ENCODE peak calls at places on chromosomes 7 and 10, in nine cellular contexts. V is right lobe of liver; K is astrocyte; W is PC-3; Y is CD8-positive, alpha-beta T cell; C is testis; B is PC-9; T is thoracic aorta; X is psoas muscle. Q is an unnamed sample.

GRCh38 chr7:130920122-130920521 is 186.1 kb upstream of the KLF14 start:
- DNase-seq in V (no peak), K (no peak), W (no peak), Y (no peak), C (no peak), B (no peak), T (no peak), X (no peak), Q (no peak)

GRCh38 chr7:70762697-70763096 is 369.2 kb upstream of the GALNT17 start:
- DNase-seq in V (no peak), K (no peak), W (no peak), Y (no peak), C (no peak), B (no peak), T (no peak), X (no peak), Q (no peak)

GRCh38 chr7:133429371-133429770 is 176.5 kb downstream of the EXOC4 start:
- DNase-seq in V (no peak), K (no peak), W (no peak), Y (no peak), C (no peak), B (no peak), T (no peak), X (no peak), Q (no peak)

GRCh38 chr10:84360634-84361365 is 32.4 kb downstream of the CCSER2 start:
- DNase-seq in V (no peak), K (peak; percentile 22), W (no peak), Y (no peak), C (no peak), B (no peak), T (no peak), X (no peak), Q (no peak)

GRCh38 chr10:20990604-20991003 is 93.5 kb upstream of the NEBL start:
- DNase-seq in V (no peak), K (peak; percentile 83), W (peak; percentile 82), Y (no peak), C (no peak), B (no peak), T (no peak), X (no peak), Q (no peak)

GRCh38 chr7:2522780-2523433 is 3.3 kb downstream of the LFNG start:
- DNase-seq in V (no peak), K (peak; percentile 82), W (peak; percentile 37), Y (no peak), C (peak; percentile 38), B (peak; percentile 87), T (no peak), X (no peak), Q (no peak)

GRCh38 chr7:135327458-135327857 is 93.8 kb downstream of the STRA8 start:
- DNase-seq in V (no peak), K (no peak), W (no peak), Y (no peak), C (no peak), B (no peak), T (no peak), X (no peak), Q (no peak)

GRCh38 chr10:72702868-72703581 is 11.1 kb downstream of the MCU start:
- DNase-seq in V (no peak), K (peak; percentile 73), W (no peak), Y (no peak), C (no peak), B (no peak), T (no peak), X (no peak), Q (no peak)

GRCh38 chr10:18238875-18239485 is 98.8 kb downstream of the CACNB2 start:
- DNase-seq in V (no peak), K (peak; percentile 29), W (peak; percentile 46), Y (no peak), C (peak; percentile 30), B (peak; percentile 1), T (no peak), X (no peak), Q (no peak)

GRCh38 chr10:119517235-119518141 is 25.0 kb downstream of the RGS10 start:
- DNase-seq in V (peak; percentile 47), K (peak; percentile 46), W (peak; percentile 23), Y (peak; percentile 59), C (peak; percentile 31), B (no peak), T (no peak), X (no peak), Q (no peak)

GRCh38 chr7:39353615-39354376 is 212.4 kb upstream of the YAE1 start:
- DNase-seq in V (peak; percentile 58), K (peak; percentile 84), W (no peak), Y (no peak), C (no peak), B (peak; percentile 15), T (no peak), X (no peak), Q (peak; percentile 18)

GRCh38 chr7:71459137-71459536 is 327.2 kb downstream of the GALNT17 start:
- DNase-seq in V (no peak), K (no peak), W (no peak), Y (no peak), C (no peak), B (no peak), T (no peak), X (no peak), Q (no peak)

GRCh38 chr7:144820557-144820956 is 15.3 kb downstream of the TPK1 start:
- DNase-seq in V (no peak), K (no peak), W (no peak), Y (no peak), C (no peak), B (no peak), T (no peak), X (no peak), Q (no peak)

GRCh38 chr7:73612598-73613269 is 11.6 kb downstream of the MLXIPL start:
- DNase-seq in V (peak; percentile 90), K (no peak), W (peak; percentile 62), Y (no peak), C (peak; percentile 77), B (peak; percentile 77), T (no peak), X (peak; percentile 67), Q (no peak)

GRCh38 chr7:120055300-120055699 is 217.7 kb upstream of the KCND2 start:
- DNase-seq in V (no peak), K (peak; percentile 64), W (peak; percentile 77), Y (no peak), C (no peak), B (peak; percentile 59), T (no peak), X (no peak), Q (no peak)

GRCh38 chr7:36639826-36640225 is 84.5 kb downstream of the AOAH start:
- DNase-seq in V (no peak), K (no peak), W (no peak), Y (peak; percentile 69), C (no peak), B (no peak), T (no peak), X (no peak), Q (no peak)

GRCh38 chr10:76009531-76009930 is 578.1 kb downstream of the LRMDA start:
- DNase-seq in V (no peak), K (no peak), W (peak; percentile 57), Y (no peak), C (no peak), B (no peak), T (no peak), X (no peak), Q (no peak)

GRCh38 chr7:100874577-100875355 is at the start of gene SRRT:
- DNase-seq in V (peak; percentile 99), K (peak; percentile 91), W (peak; percentile 97), Y (peak; percentile 98), C (peak; percentile 99), B (peak; percentile 98), T (peak; percentile 96), X (peak; percentile 99), Q (peak; percentile 99)
- TF ChIP-seq CTCF in V (peak; percentile 32), K (no peak), W (no peak), Y (no peak), C (peak; percentile 44), B (peak; percentile 57), T (peak; percentile 69), X (peak; percentile 45), Q (peak; percentile 70)

DNA sequence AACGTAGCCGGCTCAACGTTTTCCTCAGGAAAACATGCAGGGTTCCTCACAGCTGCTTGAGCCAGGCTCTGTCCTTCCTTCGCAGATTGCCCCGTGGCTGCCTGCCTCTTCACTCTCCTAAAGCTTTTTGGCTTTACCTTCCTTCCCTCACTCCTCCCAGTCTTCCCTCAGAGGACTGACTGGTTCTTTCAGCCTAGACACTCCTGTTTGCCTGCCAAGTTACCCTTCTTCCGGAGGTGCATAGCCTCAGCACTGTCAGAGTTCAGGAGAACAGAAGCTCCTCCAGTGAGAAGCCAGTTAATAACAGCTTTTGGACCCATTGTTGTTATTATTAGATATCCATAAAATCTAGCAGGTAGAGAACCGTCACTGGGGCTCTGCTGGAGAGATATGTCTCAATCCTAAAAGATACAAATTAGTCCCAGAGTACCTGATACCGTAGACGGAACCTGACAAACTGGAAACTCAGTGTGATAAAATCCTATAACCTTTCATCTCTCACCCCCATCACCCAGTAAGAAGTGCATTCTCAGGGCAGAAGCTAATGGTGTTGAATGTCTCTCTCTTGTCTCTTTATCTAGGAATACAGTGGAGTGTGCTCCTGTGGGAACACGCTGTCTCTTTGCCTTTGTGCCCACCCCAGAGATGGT is 79.6 kb downstream of the SND1 start:
- DNase-seq in V (no peak), K (no peak), W (no peak), Y (no peak), C (no peak), B (no peak), T (no peak), X (no peak), Q (no peak)
- H3K36me3 ChIP-seq in V (peaks cover 3% of the 10 kb centered on the region), K (peaks cover 30% of the 10 kb centered on the region), W (peaks cover 37% of the 10 kb centered on the region), Y (peaks cover 3% of the 10 kb centered on the region), C (no peaks in the 10 kb centered on the region), B (peaks cover 24% of the 10 kb centered on the region), T (peaks cover 15% of the 10 kb centered on the region), X (peaks cover under 1% of the 10 kb centered on the region), Q (peaks cover 18% of the 10 kb centered on the region)

GRCh38 chr7:157707983-157708720 is 371.3 kb downstream of the DNAJB6 start:
- DNase-seq in V (no peak), K (no peak), W (peak; percentile 4), Y (no peak), C (no peak), B (no peak), T (no peak), X (no peak), Q (no peak)
- H3K27me3 ChIP-seq in V (no peaks in the 10 kb centered on the region), K (peaks cover 4% of the 10 kb centered on the region), W (peaks cover 63% of the 10 kb centered on the region), Y (no peaks in the 10 kb centered on the region), C (no peaks in the 10 kb centered on the region), B (peaks cover 87% of the 10 kb centered on the region), T (no peaks in the 10 kb centered on the region), X (no peaks in the 10 kb centered on the region), Q (peaks cover 75% of the 10 kb centered on the region)

DNA sequence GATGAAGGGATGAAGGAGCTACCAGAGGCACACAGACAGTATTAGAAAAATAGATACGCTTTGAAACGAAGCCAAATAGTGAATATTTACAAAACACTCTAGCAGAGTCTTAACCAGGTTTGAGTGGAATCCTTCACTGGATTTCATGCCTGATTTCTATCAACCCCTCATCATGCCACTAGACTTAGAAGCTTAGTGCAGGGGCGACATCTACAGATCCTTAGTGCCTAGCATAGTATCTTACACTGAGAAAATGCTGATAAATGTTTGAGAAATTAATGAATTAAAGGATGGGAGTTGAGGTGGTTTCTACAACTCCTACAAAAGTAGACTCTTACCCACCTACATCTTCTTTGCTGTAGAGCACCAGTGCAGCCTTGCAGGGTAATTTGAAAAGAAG is 54.7 kb upstream of the CCNJ start:
- DNase-seq in V (no peak), K (no peak), W (peak; percentile 4), Y (no peak), C (no peak), B (no peak), T (no peak), X (no peak), Q (no peak)
- TF ChIP-seq CTCF in V (no peak), K (no peak), W (peak; percentile 16), Y (no peak), C (no peak), B (no peak), T (no peak), X (no peak), Q (no peak)

GRCh38 chr7:42699415-42700178 is 212.3 kb downstream of the C7orf25 start:
- DNase-seq in V (no peak), K (no peak), W (no peak), Y (no peak), C (no peak), B (no peak), T (no peak), X (no peak), Q (no peak)
- H3K36me3 ChIP-seq in V (no peaks in the 10 kb centered on the region), K (no peaks in the 10 kb centered on the region), W (no peaks in the 10 kb centered on the region), Y (no peaks in the 10 kb centered on the region), C (no peaks in the 10 kb centered on the region), B (no peaks in the 10 kb centered on the region), T (no peaks in the 10 kb centered on the region), X (no peaks in the 10 kb centered on the region), Q (no peaks in the 10 kb centered on the region)